ENCODE peak calls at places on chromosomes 5 and 9, in six cellular contexts. One of them, this sample, is unnamed.

GRCh38 chr5:89930591-89931383 is 478.8 kb downstream of the CETN3 start:
- DNase-seq in CD4-positive, alpha-beta T cell: no peak
- DNase-seq in heart right ventricle: no peak
- DNase-seq in dorsolateral prefrontal cortex: no peak
- DNase-seq in caudate nucleus: no peak
- DNase-seq in mesendoderm: peak
- DNase-seq in this sample: no peak

GRCh38 chr9:36499156-36499886 is 73.4 kb upstream of the MELK start:
- DNase-seq in CD4-positive, alpha-beta T cell: no peak
- DNase-seq in dorsolateral prefrontal cortex: no peak
- DNase-seq in caudate nucleus: no peak
- DNase-seq in mesendoderm: no peak
- DNase-seq in heart right ventricle: no peak
- DNase-seq in this sample: no peak

GRCh38 chr9:3650994-3651622 is 125.3 kb upstream of the RFX3 start:
- DNase-seq in caudate nucleus: no peak
- DNase-seq in CD4-positive, alpha-beta T cell: no peak
- DNase-seq in mesendoderm: no peak
- DNase-seq in dorsolateral prefrontal cortex: no peak
- DNase-seq in heart right ventricle: no peak
- DNase-seq in this sample: no peak

GRCh38 chr9:9004844-9005243 is 1205.3 kb upstream of the DMAC1 start:
- DNase-seq in mesendoderm: peak
- DNase-seq in caudate nucleus: no peak
- DNase-seq in heart right ventricle: no peak
- DNase-seq in CD4-positive, alpha-beta T cell: no peak
- DNase-seq in dorsolateral prefrontal cortex: no peak
- DNase-seq in this sample: no peak

GRCh38 chr5:146544232-146544631 is 28.2 kb upstream of the GPR151 start:
- DNase-seq in mesendoderm: no peak
- DNase-seq in caudate nucleus: no peak
- DNase-seq in CD4-positive, alpha-beta T cell: no peak
- DNase-seq in dorsolateral prefrontal cortex: no peak
- DNase-seq in heart right ventricle: no peak
- DNase-seq in this sample: no peak

GRCh38 chr5:78905084-78905938 is 79.8 kb downstream of the ARSB start:
- DNase-seq in heart right ventricle: no peak
- DNase-seq in dorsolateral prefrontal cortex: no peak
- DNase-seq in mesendoderm: no peak
- DNase-seq in caudate nucleus: no peak
- DNase-seq in CD4-positive, alpha-beta T cell: no peak
- DNase-seq in this sample: no peak

GRCh38 chr9:134187110-134187531 is 22.8 kb upstream of the RNU6ATAC start:
- DNase-seq in CD4-positive, alpha-beta T cell: no peak
- DNase-seq in heart right ventricle: no peak
- DNase-seq in caudate nucleus: no peak
- DNase-seq in dorsolateral prefrontal cortex: no peak
- DNase-seq in mesendoderm: peak
- DNase-seq in this sample: peak

GRCh38 chr9:93677061-93677571 is 100.7 kb downstream of the PHF2 start:
- DNase-seq in heart right ventricle: peak
- DNase-seq in CD4-positive, alpha-beta T cell: no peak
- DNase-seq in caudate nucleus: no peak
- DNase-seq in mesendoderm: no peak
- DNase-seq in dorsolateral prefrontal cortex: peak
- DNase-seq in this sample: no peak

GRCh38 chr9:93244510-93245436 is 60.8 kb downstream of the WNK2 start:
- DNase-seq in dorsolateral prefrontal cortex: no peak
- DNase-seq in heart right ventricle: no peak
- DNase-seq in mesendoderm: no peak
- DNase-seq in CD4-positive, alpha-beta T cell: no peak
- DNase-seq in caudate nucleus: no peak
- DNase-seq in this sample: no peak

GRCh38 chr9:91549177-91549576 is 125.5 kb upstream of the NFIL3 start:
- DNase-seq in CD4-positive, alpha-beta T cell: no peak
- DNase-seq in heart right ventricle: no peak
- DNase-seq in dorsolateral prefrontal cortex: no peak
- DNase-seq in caudate nucleus: no peak
- DNase-seq in mesendoderm: no peak
- DNase-seq in this sample: no peak

GRCh38 chr9:91541744-91542143 is 118.1 kb upstream of the NFIL3 start:
- DNase-seq in dorsolateral prefrontal cortex: no peak
- DNase-seq in heart right ventricle: no peak
- DNase-seq in CD4-positive, alpha-beta T cell: no peak
- DNase-seq in mesendoderm: no peak
- DNase-seq in caudate nucleus: no peak
- DNase-seq in this sample: no peak

GRCh38 chr9:91547076-91547475 is 123.4 kb upstream of the NFIL3 start:
- DNase-seq in mesendoderm: no peak
- DNase-seq in CD4-positive, alpha-beta T cell: no peak
- DNase-seq in caudate nucleus: no peak
- DNase-seq in heart right ventricle: no peak
- DNase-seq in dorsolateral prefrontal cortex: no peak
- DNase-seq in this sample: no peak

GRCh38 chr9:91546574-91546973 is 122.9 kb upstream of the NFIL3 start:
- DNase-seq in mesendoderm: no peak
- DNase-seq in caudate nucleus: no peak
- DNase-seq in dorsolateral prefrontal cortex: no peak
- DNase-seq in CD4-positive, alpha-beta T cell: no peak
- DNase-seq in heart right ventricle: no peak
- DNase-seq in this sample: no peak
- H3K27ac ChIP-seq in mesendoderm: no peak
- H3K27ac ChIP-seq in caudate nucleus: no peak
- H3K27ac ChIP-seq in dorsolateral prefrontal cortex: no peak
- H3K27ac ChIP-seq in CD4-positive, alpha-beta T cell: no peak
- H3K27ac ChIP-seq in heart right ventricle: no peak
- H3K27ac ChIP-seq in this sample: no peak

DNA sequence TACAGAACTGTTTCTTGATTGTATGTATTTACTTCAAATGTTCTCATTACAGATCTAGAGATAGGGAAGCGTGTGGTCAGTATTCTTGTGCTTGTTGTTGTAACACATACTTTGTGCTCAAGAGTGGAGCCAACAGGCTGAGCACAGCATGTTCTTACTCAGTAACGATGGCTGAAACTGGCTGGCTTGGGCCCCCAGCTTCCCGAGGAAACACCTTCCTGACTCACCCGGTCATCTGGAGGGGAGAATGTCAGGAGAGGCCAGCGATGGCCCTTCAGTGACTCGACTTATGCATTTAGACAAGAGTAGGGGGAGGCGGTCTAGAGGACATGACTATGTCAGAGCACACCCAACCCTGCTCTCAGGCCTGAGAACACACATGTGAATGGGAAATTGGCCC is 25.6 kb downstream of the ZNF474 start:
- DNase-seq in caudate nucleus: no peak
- DNase-seq in mesendoderm: peak
- DNase-seq in dorsolateral prefrontal cortex: no peak
- DNase-seq in CD4-positive, alpha-beta T cell: no peak
- DNase-seq in heart right ventricle: no peak
- DNase-seq in this sample: peak
- H3K27ac ChIP-seq in caudate nucleus: no peak
- H3K27ac ChIP-seq in mesendoderm: no peak
- H3K27ac ChIP-seq in dorsolateral prefrontal cortex: no peak
- H3K27ac ChIP-seq in CD4-positive, alpha-beta T cell: no peak
- H3K27ac ChIP-seq in heart right ventricle: no peak
- H3K27ac ChIP-seq in this sample: no peak

DNA sequence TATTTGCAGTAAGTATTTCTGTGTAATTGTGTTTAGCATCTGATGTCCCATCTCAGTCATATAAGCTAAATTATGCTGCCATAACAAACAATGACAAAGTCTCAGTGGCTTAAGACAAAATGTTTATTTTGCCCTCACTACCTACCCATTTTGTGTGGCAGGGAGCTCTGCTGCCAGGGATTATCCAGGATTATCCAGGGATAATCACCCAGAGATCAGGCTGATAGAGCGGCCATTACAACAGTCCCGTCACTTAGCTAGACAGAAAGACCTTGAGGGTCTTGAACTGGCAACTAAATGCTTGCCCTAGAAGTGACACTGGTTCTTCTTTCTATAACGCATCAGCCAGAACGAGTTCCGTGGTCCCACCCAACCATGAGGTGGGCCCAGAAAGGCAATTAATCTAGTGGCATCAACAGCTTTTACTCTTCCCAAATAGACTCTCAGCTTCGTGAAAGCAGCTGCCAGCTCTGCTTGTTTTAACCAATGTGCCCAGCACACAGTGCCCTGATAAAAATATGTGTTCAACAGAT is 22.9 kb downstream of the CCDC69 start:
- DNase-seq in mesendoderm: no peak
- DNase-seq in caudate nucleus: no peak
- DNase-seq in dorsolateral prefrontal cortex: no peak
- DNase-seq in heart right ventricle: no peak
- DNase-seq in CD4-positive, alpha-beta T cell: no peak
- DNase-seq in this sample: no peak
- H3K27ac ChIP-seq in mesendoderm: no peak
- H3K27ac ChIP-seq in caudate nucleus: no peak
- H3K27ac ChIP-seq in dorsolateral prefrontal cortex: no peak
- H3K27ac ChIP-seq in heart right ventricle: no peak
- H3K27ac ChIP-seq in CD4-positive, alpha-beta T cell: peak
- H3K27ac ChIP-seq in this sample: no peak

GRCh38 chr9:103942171-103942570 is 151.9 kb upstream of the SMC2 start:
- DNase-seq in caudate nucleus: no peak
- DNase-seq in CD4-positive, alpha-beta T cell: no peak
- DNase-seq in dorsolateral prefrontal cortex: no peak
- DNase-seq in mesendoderm: no peak
- DNase-seq in heart right ventricle: no peak
- DNase-seq in this sample: no peak

GRCh38 chr9:103941104-103941503 is 153.0 kb upstream of the SMC2 start:
- DNase-seq in heart right ventricle: no peak
- DNase-seq in CD4-positive, alpha-beta T cell: no peak
- DNase-seq in dorsolateral prefrontal cortex: no peak
- DNase-seq in mesendoderm: no peak
- DNase-seq in caudate nucleus: no peak
- DNase-seq in this sample: no peak

GRCh38 chr9:103942652-103943051 is 151.5 kb upstream of the SMC2 start:
- DNase-seq in caudate nucleus: no peak
- DNase-seq in mesendoderm: no peak
- DNase-seq in dorsolateral prefrontal cortex: no peak
- DNase-seq in CD4-positive, alpha-beta T cell: no peak
- DNase-seq in heart right ventricle: no peak
- DNase-seq in this sample: no peak
- H3K27ac ChIP-seq in caudate nucleus: no peak
- H3K27ac ChIP-seq in mesendoderm: no peak
- H3K27ac ChIP-seq in dorsolateral prefrontal cortex: no peak
- H3K27ac ChIP-seq in CD4-positive, alpha-beta T cell: no peak
- H3K27ac ChIP-seq in heart right ventricle: no peak
- H3K27ac ChIP-seq in this sample: no peak

DNA sequence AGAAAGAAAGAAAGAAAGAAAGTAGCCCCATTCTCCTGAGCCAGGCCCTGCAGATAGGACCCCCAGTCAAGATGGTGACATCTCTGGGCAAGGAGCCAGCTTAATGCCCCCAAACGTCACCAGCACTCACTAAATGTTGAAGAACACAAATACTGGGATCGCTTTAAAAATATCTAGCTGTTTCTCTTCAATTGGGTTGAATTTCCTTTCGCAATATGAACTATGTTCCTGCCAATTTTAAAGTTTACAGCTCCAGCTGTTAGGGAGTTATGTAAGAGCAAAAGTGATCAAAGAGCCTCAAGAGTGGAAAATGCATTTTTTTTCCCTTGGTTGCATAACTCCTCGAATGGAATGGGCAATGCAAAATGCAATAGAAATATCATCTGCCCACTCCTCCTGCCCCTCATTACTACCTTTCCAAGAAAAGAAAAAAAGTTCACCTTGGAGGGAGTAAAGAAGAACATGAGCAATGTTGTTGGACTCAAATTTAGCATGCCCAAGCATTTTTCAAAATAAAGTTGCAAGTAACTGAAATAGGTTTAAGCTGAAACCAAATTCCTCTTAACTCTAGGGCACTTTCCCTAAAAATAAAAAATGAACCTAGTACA is 244.2 kb upstream of the PIK3R1 start:
- DNase-seq in mesendoderm: no peak
- DNase-seq in dorsolateral prefrontal cortex: no peak
- DNase-seq in caudate nucleus: no peak
- DNase-seq in heart right ventricle: no peak
- DNase-seq in CD4-positive, alpha-beta T cell: no peak
- DNase-seq in this sample: peak
- H3K27ac ChIP-seq in mesendoderm: no peak
- H3K27ac ChIP-seq in dorsolateral prefrontal cortex: peak
- H3K27ac ChIP-seq in caudate nucleus: no peak
- H3K27ac ChIP-seq in heart right ventricle: peak
- H3K27ac ChIP-seq in CD4-positive, alpha-beta T cell: no peak
- H3K27ac ChIP-seq in this sample: peak

This sample was measured in gastrocnemius medialis.